ENCODE peak calls at places on chromosomes 6 and 20, in nine cellular contexts. One of them, this sample, is unnamed. For H3K36me3, the result is how much of the 10 kb centered on the place peaks cover.

GRCh38 chr6:137821486-137821885 is 45.6 kb upstream of the TNFAIP3 start:
- DNase-seq in tibial nerve: no peak
- DNase-seq in K562: no peak
- DNase-seq in sigmoid colon: no peak
- DNase-seq in SK-N-SH: no peak
- DNase-seq in stomach: no peak
- DNase-seq in GM12878: no peak
- DNase-seq in transverse colon: no peak
- DNase-seq in upper lobe of left lung: no peak
- DNase-seq in this sample: no peak

GRCh38 chr20:51837876-51838420 is 35.6 kb upstream of the SALL4 start:
- DNase-seq in tibial nerve: no peak
- DNase-seq in K562: no peak
- DNase-seq in sigmoid colon: no peak
- DNase-seq in SK-N-SH: no peak
- DNase-seq in stomach: no peak
- DNase-seq in GM12878: no peak
- DNase-seq in transverse colon: no peak
- DNase-seq in upper lobe of left lung: no peak
- DNase-seq in this sample: no peak

GRCh38 chr6:31397901-31398300 is 5.5 kb upstream of the MICA start:
- DNase-seq in tibial nerve: no peak
- DNase-seq in K562: no peak
- DNase-seq in sigmoid colon: no peak
- DNase-seq in SK-N-SH: no peak
- DNase-seq in stomach: no peak
- DNase-seq in GM12878: no peak
- DNase-seq in transverse colon: no peak
- DNase-seq in upper lobe of left lung: no peak
- DNase-seq in this sample: no peak

GRCh38 chr6:104648347-104648746 is 211.4 kb downstream of the HACE1 start:
- DNase-seq in tibial nerve: no peak
- DNase-seq in K562: no peak
- DNase-seq in sigmoid colon: no peak
- DNase-seq in SK-N-SH: no peak
- DNase-seq in stomach: no peak
- DNase-seq in GM12878: no peak
- DNase-seq in transverse colon: no peak
- DNase-seq in upper lobe of left lung: no peak
- DNase-seq in this sample: no peak

GRCh38 chr6:13526718-13527668 is 39.6 kb upstream of the GFOD1 start:
- DNase-seq in tibial nerve: no peak
- DNase-seq in K562: no peak
- DNase-seq in sigmoid colon: peak
- DNase-seq in SK-N-SH: peak
- DNase-seq in stomach: no peak
- DNase-seq in GM12878: peak
- DNase-seq in transverse colon: peak
- DNase-seq in upper lobe of left lung: peak
- DNase-seq in this sample: no peak

GRCh38 chr6:51410453-51410852 is 591.8 kb downstream of the TFAP2B start:
- DNase-seq in tibial nerve: no peak
- DNase-seq in K562: no peak
- DNase-seq in sigmoid colon: no peak
- DNase-seq in SK-N-SH: no peak
- DNase-seq in stomach: no peak
- DNase-seq in GM12878: no peak
- DNase-seq in transverse colon: no peak
- DNase-seq in upper lobe of left lung: peak
- DNase-seq in this sample: no peak

GRCh38 chr6:35014786-35015185 is 125.7 kb downstream of the ANKS1A start:
- DNase-seq in tibial nerve: no peak
- DNase-seq in K562: no peak
- DNase-seq in sigmoid colon: no peak
- DNase-seq in SK-N-SH: no peak
- DNase-seq in stomach: no peak
- DNase-seq in GM12878: no peak
- DNase-seq in transverse colon: no peak
- DNase-seq in upper lobe of left lung: no peak
- DNase-seq in this sample: no peak

GRCh38 chr6:41519748-41520699 is 26.2 kb upstream of the FOXP4 start:
- DNase-seq in tibial nerve: no peak
- DNase-seq in K562: no peak
- DNase-seq in sigmoid colon: no peak
- DNase-seq in SK-N-SH: peak
- DNase-seq in stomach: peak
- DNase-seq in GM12878: no peak
- DNase-seq in transverse colon: peak
- DNase-seq in upper lobe of left lung: peak
- DNase-seq in this sample: no peak

GRCh38 chr6:48449002-48449401 is 338.0 kb upstream of the PTCHD4 start:
- DNase-seq in tibial nerve: no peak
- DNase-seq in K562: no peak
- DNase-seq in sigmoid colon: no peak
- DNase-seq in SK-N-SH: no peak
- DNase-seq in stomach: no peak
- DNase-seq in GM12878: no peak
- DNase-seq in transverse colon: no peak
- DNase-seq in upper lobe of left lung: no peak
- DNase-seq in this sample: no peak

GRCh38 chr6:14932485-14933178 is 313.2 kb upstream of the JARID2 start:
- DNase-seq in tibial nerve: no peak
- DNase-seq in K562: peak
- DNase-seq in sigmoid colon: no peak
- DNase-seq in SK-N-SH: no peak
- DNase-seq in stomach: no peak
- DNase-seq in GM12878: no peak
- DNase-seq in transverse colon: no peak
- DNase-seq in upper lobe of left lung: no peak
- DNase-seq in this sample: no peak

GRCh38 chr20:46992640-46993035 is 98.0 kb downstream of the EYA2 start:
- DNase-seq in tibial nerve: no peak
- DNase-seq in K562: no peak
- DNase-seq in sigmoid colon: no peak
- DNase-seq in SK-N-SH: no peak
- DNase-seq in stomach: no peak
- DNase-seq in GM12878: no peak
- DNase-seq in transverse colon: no peak
- DNase-seq in upper lobe of left lung: no peak
- DNase-seq in this sample: no peak

DNA sequence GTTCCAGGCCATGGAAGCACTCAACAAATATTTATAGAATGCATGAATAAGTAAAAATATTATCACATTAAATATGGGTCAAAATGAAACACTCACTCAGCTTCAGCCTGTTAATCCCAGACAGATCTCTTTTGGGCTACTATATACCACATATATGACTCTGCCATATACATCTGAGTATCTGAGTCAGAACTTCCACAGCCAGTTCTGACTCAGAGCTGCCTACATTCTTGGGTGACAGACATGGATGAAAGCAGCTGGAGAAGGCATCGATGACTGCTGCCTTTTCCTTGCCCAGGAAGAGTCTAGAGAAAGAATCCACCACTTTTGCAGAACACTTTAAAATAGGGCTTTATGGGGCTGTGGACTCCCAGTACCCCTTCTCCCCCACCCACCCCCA is 11.5 kb upstream of the PDYN start:
- DNase-seq in tibial nerve: no peak
- DNase-seq in K562: no peak
- DNase-seq in sigmoid colon: no peak
- DNase-seq in SK-N-SH: no peak
- DNase-seq in stomach: no peak
- DNase-seq in GM12878: no peak
- DNase-seq in transverse colon: no peak
- DNase-seq in upper lobe of left lung: no peak
- DNase-seq in this sample: no peak
- TF ChIP-seq EP300 in tibial nerve: no peak
- TF ChIP-seq EP300 in K562: no peak
- TF ChIP-seq EP300 in sigmoid colon: no peak
- TF ChIP-seq EP300 in SK-N-SH: no peak
- TF ChIP-seq EP300 in stomach: no peak
- TF ChIP-seq EP300 in GM12878: no peak
- TF ChIP-seq EP300 in transverse colon: no peak
- TF ChIP-seq EP300 in upper lobe of left lung: no peak
- TF ChIP-seq EP300 in this sample: no peak

GRCh38 chr6:105824732-105825131 is 261.4 kb upstream of the PRDM1 start:
- DNase-seq in tibial nerve: no peak
- DNase-seq in K562: no peak
- DNase-seq in sigmoid colon: no peak
- DNase-seq in SK-N-SH: no peak
- DNase-seq in stomach: no peak
- DNase-seq in GM12878: no peak
- DNase-seq in transverse colon: no peak
- DNase-seq in upper lobe of left lung: no peak
- DNase-seq in this sample: no peak
- H3K4me3 ChIP-seq in tibial nerve: no peak
- H3K4me3 ChIP-seq in K562: no peak
- H3K4me3 ChIP-seq in sigmoid colon: no peak
- H3K4me3 ChIP-seq in SK-N-SH: no peak
- H3K4me3 ChIP-seq in stomach: no peak
- H3K4me3 ChIP-seq in GM12878: no peak
- H3K4me3 ChIP-seq in transverse colon: no peak
- H3K4me3 ChIP-seq in upper lobe of left lung: no peak
- H3K4me3 ChIP-seq in this sample: no peak

DNA sequence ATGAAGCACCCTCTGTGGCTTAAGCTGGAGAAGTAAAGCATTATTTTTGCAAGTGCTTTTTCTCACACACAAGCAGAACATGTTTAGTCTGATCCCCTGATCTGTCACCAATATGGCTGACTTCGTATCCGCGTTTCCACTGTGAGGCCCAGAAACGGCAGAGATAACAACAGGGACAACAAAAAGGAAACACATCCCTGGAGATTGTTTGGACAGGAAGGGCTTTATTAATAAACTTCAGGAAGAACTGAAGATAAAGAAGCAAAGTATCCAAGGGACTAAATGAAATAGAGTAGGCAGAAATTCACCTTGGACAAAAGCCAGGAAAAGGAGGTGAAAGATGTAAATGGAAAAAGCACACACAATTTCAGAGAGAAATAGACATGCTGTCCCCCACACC is 49.2 kb downstream of the RARS2 start:
- DNase-seq in tibial nerve: no peak
- DNase-seq in K562: no peak
- DNase-seq in sigmoid colon: no peak
- DNase-seq in SK-N-SH: no peak
- DNase-seq in stomach: no peak
- DNase-seq in GM12878: no peak
- DNase-seq in transverse colon: no peak
- DNase-seq in upper lobe of left lung: no peak
- DNase-seq in this sample: no peak
- H3K36me3 ChIP-seq in tibial nerve: under half
- H3K36me3 ChIP-seq in K562: half or more
- H3K36me3 ChIP-seq in sigmoid colon: under half
- H3K36me3 ChIP-seq in SK-N-SH: half or more
- H3K36me3 ChIP-seq in stomach: half or more
- H3K36me3 ChIP-seq in GM12878: under half
- H3K36me3 ChIP-seq in transverse colon: under half
- H3K36me3 ChIP-seq in upper lobe of left lung: under half
- H3K36me3 ChIP-seq in this sample: under half

DNA sequence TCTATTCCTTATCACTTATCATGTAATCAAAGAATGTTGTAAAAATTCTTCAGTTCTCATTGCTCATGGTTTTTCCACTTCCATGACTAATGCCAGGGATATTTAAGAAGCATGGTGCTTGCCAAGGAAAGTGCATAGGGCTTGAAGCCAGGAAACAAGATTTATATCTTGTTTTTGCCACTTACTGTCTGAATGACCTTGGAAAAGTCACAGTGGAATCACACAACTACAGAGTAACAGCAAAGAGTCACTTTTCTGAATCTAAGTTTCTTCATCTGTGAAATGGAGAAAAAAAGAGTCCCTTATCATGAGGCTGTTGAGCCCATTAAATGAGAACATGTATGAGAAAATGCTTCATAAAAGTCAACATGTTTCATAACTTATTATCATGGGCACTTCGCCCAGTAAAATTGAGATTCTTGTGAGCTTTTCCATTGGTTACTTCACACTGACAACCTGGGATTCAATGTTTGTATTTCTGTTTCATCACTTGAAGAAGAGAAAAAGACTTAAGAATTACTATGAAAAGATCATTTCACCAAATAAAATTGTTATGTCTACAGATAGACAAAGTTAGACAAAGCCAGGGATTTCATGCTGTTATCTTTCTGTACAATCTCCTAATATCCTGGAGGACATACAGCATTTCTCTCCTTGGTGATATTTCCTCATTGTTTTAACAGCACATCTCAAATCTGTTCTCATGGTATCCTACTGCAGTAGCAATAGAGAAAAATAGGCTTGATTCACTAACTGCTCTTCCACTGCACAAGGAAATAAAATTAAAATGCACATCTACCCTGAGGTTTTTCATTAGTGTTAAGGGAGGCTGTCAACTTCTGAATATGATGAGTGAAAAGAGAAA is 7.6 kb upstream of the BMP5 start:
- DNase-seq in tibial nerve: peak
- DNase-seq in K562: no peak
- DNase-seq in sigmoid colon: no peak
- DNase-seq in SK-N-SH: no peak
- DNase-seq in stomach: no peak
- DNase-seq in GM12878: no peak
- DNase-seq in transverse colon: no peak
- DNase-seq in upper lobe of left lung: no peak
- DNase-seq in this sample: no peak
- TF ChIP-seq EP300 in tibial nerve: peak
- TF ChIP-seq EP300 in K562: no peak
- TF ChIP-seq EP300 in sigmoid colon: no peak
- TF ChIP-seq EP300 in SK-N-SH: no peak
- TF ChIP-seq EP300 in stomach: no peak
- TF ChIP-seq EP300 in GM12878: no peak
- TF ChIP-seq EP300 in transverse colon: no peak
- TF ChIP-seq EP300 in upper lobe of left lung: no peak
- TF ChIP-seq EP300 in this sample: no peak

DNA sequence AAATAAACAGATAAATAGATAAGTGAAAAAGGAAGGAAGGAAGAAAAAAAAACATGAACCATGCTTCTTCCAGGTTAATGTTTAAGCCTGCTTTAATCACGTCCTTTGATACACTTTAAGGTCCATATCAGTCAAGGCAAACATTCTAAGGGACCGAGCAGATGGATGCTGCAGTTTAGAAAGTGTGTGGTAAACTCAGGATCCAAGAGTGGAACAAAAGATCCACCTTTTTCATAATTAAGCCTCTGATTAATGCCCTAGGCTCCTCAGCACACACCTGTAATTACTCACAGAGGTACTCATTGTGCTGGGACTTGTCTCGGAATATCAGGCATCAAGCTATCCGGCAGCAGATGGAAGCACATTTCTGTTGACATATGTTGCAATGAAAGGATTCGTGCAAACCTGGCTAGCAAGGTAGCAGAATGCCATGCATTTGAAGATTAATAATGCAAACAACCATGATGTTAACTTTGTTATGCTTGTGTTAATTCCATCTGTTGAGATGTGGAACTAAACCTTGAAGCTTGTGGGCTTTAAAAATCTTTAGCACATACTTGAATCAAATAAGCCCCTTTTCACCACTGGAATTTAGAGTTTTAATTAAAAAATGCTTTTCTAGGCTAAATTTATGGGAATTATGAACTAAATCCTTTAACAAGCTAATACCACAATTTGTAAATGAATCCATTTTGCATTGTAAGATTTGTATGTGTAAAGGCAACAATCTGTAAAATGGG is 163.7 kb downstream of the RALGAPA2 start:
- DNase-seq in tibial nerve: no peak
- DNase-seq in K562: no peak
- DNase-seq in sigmoid colon: no peak
- DNase-seq in SK-N-SH: no peak
- DNase-seq in stomach: peak
- DNase-seq in GM12878: no peak
- DNase-seq in transverse colon: no peak
- DNase-seq in upper lobe of left lung: no peak
- DNase-seq in this sample: no peak
- H3K4me3 ChIP-seq in tibial nerve: no peak
- H3K4me3 ChIP-seq in K562: no peak
- H3K4me3 ChIP-seq in sigmoid colon: no peak
- H3K4me3 ChIP-seq in SK-N-SH: no peak
- H3K4me3 ChIP-seq in stomach: no peak
- H3K4me3 ChIP-seq in GM12878: no peak
- H3K4me3 ChIP-seq in transverse colon: no peak
- H3K4me3 ChIP-seq in upper lobe of left lung: no peak
- H3K4me3 ChIP-seq in this sample: no peak

This sample was measured in ovary.